ENCODE peak calls at places on chromosomes 1 and 21, in nine cellular contexts. R is GM12878, U is Panc1, I is SK-N-SH, N is GM23338, A is K562, W is A549, Q is HepG2, G is HCT116. Z is an unnamed sample.

GRCh38 chr1:201785291-201785690 is 43.7 kb upstream of the IPO9 start:
- DNase-seq in Q (no peak), W (no peak), I (no peak), N (no peak), G (no peak), R (no peak), U (no peak), A (no peak), Z (no peak)

GRCh38 chr21:43726686-43727570 is 8.0 kb downstream of the PDXK start:
- DNase-seq in G (no peak), A (no peak), R (no peak), N (no peak), U (no peak), Q (no peak), W (peak), I (no peak), Z (peak)

GRCh38 chr1:58883037-58883887 is 99.4 kb upstream of the JUN start:
- DNase-seq in G (peak), Q (peak), R (no peak), U (peak), A (peak), I (no peak), N (peak), W (peak), Z (peak)

GRCh38 chr1:222127096-222127495 is 385.2 kb upstream of the DUSP10 start:
- DNase-seq in R (no peak), W (no peak), N (no peak), I (no peak), Q (no peak), U (no peak), A (no peak), G (no peak), Z (no peak)

GRCh38 chr1:205633421-205633976 is 1.7 kb upstream of the ELK4 start:
- DNase-seq in A (no peak), R (no peak), I (no peak), G (no peak), N (no peak), W (no peak), Q (no peak), U (no peak), Z (no peak)

GRCh38 chr1:179262183-179262582 is 31.4 kb upstream of the SOAT1 start:
- DNase-seq in W (no peak), G (no peak), N (no peak), R (no peak), Q (no peak), I (no peak), U (no peak), A (no peak), Z (no peak)

GRCh38 chr1:30525980-30526651 is 197.3 kb downstream of the MATN1 start:
- DNase-seq in W (peak), Q (peak), A (no peak), N (no peak), R (no peak), I (no peak), G (peak), U (no peak), Z (no peak)

GRCh38 chr1:174114788-174115448 is 44.4 kb upstream of the RABGAP1L start:
- DNase-seq in N (peak), G (peak), W (peak), I (peak), R (no peak), Q (peak), U (peak), A (peak), Z (peak)

GRCh38 chr1:44012941-44013609 is 18.2 kb downstream of the SLC6A9 start:
- DNase-seq in Q (no peak), N (no peak), G (no peak), R (no peak), A (no peak), I (no peak), W (no peak), U (no peak), Z (peak)

GRCh38 chr1:100921110-100921706 is 25.3 kb downstream of the SLC30A7 start:
- DNase-seq in N (peak), A (peak), W (peak), R (no peak), Q (peak), G (peak), I (peak), U (peak), Z (peak)

GRCh38 chr1:33246171-33246570 is 10.1 kb upstream of the ZNF362 start:
- DNase-seq in A (no peak), W (no peak), I (no peak), U (no peak), Q (no peak), N (no peak), R (no peak), G (no peak), Z (no peak)

GRCh38 chr1:117147856-117148588 is 26.5 kb upstream of the TRIM45 start:
- DNase-seq in G (no peak), N (no peak), I (no peak), R (no peak), A (no peak), U (no peak), W (peak), Q (no peak), Z (no peak)

GRCh38 chr21:41953831-41954653 is at the start of gene C2CD2:
- DNase-seq in R (no peak), Q (peak), W (peak), I (peak), A (peak), U (no peak), G (no peak), N (peak), Z (peak)

GRCh38 chr1:8844421-8845063 is 27.1 kb upstream of the RERE start:
- DNase-seq in W (no peak), U (no peak), N (no peak), R (no peak), Q (no peak), I (peak), A (no peak), G (no peak), Z (no peak)

GRCh38 chr1:178417858-178418257 is 78.9 kb downstream of the CLEC20A start:
- DNase-seq in U (peak), R (no peak), W (peak), N (no peak), Q (peak), I (no peak), G (peak), A (no peak), Z (no peak)

GRCh38 chr21:43331962-43332458 is 94.9 kb downstream of the SIK1 start:
- DNase-seq in G (no peak), U (no peak), I (no peak), W (peak), N (no peak), Q (no peak), A (no peak), R (no peak), Z (no peak)

GRCh38 chr1:46343705-46344104 is 3.1 kb downstream of the NSUN4 start:
- DNase-seq in R (no peak), W (no peak), Q (no peak), G (no peak), I (no peak), U (no peak), N (no peak), A (no peak), Z (no peak)

GRCh38 chr1:46342677-46343350 is 2.2 kb downstream of the NSUN4 start:
- DNase-seq in Q (no peak), U (no peak), N (no peak), R (no peak), W (no peak), G (no peak), I (no peak), A (no peak), Z (no peak)

GRCh38 chr1:46343351-46343695 is 2.7 kb downstream of the NSUN4 start:
- DNase-seq in G (no peak), R (no peak), Q (no peak), I (no peak), A (no peak), W (no peak), U (no peak), N (no peak), Z (no peak)

GRCh38 chr1:46341222-46342083 is 846 bp downstream of the NSUN4 start:
- DNase-seq in W (no peak), Q (no peak), U (no peak), N (no peak), R (no peak), I (no peak), G (no peak), A (peak), Z (no peak)

DNA sequence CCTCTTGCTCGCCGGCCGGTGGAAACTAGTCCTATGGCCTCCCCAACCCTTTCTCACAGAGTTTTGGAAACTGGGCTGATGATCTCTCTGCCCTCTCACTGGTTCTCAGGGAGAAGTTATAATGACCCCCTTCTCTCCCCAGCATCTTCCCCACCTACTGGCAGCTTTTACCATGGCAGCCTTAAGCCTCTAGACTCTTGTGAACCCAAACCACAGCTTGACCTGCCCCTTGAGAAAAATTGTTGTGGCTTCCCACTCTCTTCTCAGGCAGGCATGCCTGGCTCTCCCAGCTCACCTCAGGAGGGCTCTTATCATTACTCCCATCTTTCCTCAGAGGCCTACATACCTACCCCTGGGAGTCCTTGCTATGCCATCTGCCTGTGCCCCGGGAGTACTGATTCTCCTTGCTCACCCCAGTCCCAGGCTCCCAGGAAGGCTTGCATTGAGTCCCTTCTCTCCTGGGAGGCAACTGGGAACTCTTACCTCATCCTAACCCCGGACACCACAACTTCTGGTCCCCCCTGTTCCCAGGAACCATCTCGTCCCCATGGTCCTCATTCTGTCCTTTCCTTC is 1.6 kb downstream of the NSUN4 start:
- DNase-seq in U (no peak), G (no peak), A (peak), N (peak), Q (no peak), R (peak), W (peak), I (peak), Z (peak)
- TF ChIP-seq REST in U (no peak), G (no peak), A (no peak), N (no peak), Q (no peak), R (no peak), W (no peak), I (no peak), Z (no peak)

GRCh38 chr1:243471026-243471685 is 215.3 kb downstream of the SDCCAG8 start:
- DNase-seq in I (no peak), U (no peak), W (no peak), R (no peak), G (no peak), A (no peak), Q (no peak), N (no peak), Z (no peak)
- TF ChIP-seq REST in I (no peak), U (no peak), W (no peak), R (no peak), G (no peak), A (no peak), Q (no peak), N (no peak), Z (no peak)

GRCh38 chr1:37031871-37032270 is 2.4 kb downstream of the GRIK3 start:
- DNase-seq in R (no peak), Q (no peak), I (no peak), W (no peak), U (no peak), N (no peak), A (no peak), G (no peak), Z (no peak)
- TF ChIP-seq REST in R (no peak), Q (no peak), I (no peak), W (no peak), U (no peak), N (no peak), A (no peak), G (no peak), Z (no peak)

DNA sequence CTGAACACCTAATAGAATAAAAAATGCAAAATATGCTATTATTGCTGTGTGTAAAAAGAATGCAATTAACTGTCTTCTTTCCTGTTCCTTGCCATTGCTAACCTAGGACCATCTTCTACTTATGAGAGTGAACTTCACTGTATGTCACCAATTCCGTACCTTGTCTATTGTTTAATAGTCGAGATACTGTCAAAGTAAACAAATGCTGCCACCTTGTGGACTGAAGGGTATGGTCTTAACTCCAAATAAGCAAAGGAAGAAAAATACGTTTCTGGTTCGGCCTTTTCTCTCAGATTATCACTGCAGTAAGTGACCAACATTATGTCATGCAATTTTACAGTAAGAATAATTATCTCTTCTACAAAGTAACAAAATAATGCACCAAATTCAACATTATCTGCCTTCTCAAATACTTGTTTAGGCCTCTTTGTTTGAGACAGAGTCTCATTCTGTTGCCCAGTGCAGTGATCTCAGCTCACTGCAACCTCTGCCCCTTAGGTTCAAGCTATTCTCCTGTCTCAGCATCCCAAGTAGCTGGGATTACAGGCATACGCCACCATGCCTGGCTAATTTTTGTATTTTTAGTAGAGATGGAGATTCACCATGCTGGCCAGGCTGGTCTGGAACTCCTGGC is 133.4 kb downstream of the COP1 start:
- DNase-seq in N (peak), R (peak), W (peak), U (peak), Q (peak), I (peak), A (peak), G (peak), Z (peak)
- TF ChIP-seq REST in N (no peak), R (no peak), W (no peak), U (no peak), Q (no peak), I (no peak), A (no peak), G (no peak), Z (no peak)

GRCh38 chr1:183912265-183912886 is 107.5 kb downstream of the RGL1 start:
- DNase-seq in G (no peak), A (no peak), I (no peak), U (no peak), Q (no peak), W (no peak), N (no peak), R (peak), Z (no peak)

GRCh38 chr1:183913556-183913955 is 108.6 kb downstream of the RGL1 start:
- DNase-seq in U (no peak), W (no peak), Q (no peak), G (no peak), A (no peak), N (no peak), I (no peak), R (no peak), Z (no peak)

GRCh38 chr1:183915634-183916510 is 111.0 kb downstream of the RGL1 start:
- DNase-seq in G (peak), N (peak), W (peak), I (peak), A (peak), Q (peak), R (peak), U (peak), Z (peak)

GRCh38 chr1:183914891-183915290 is 110.0 kb downstream of the RGL1 start:
- DNase-seq in A (no peak), G (no peak), Q (no peak), W (no peak), I (no peak), U (no peak), R (no peak), N (no peak), Z (no peak)

GRCh38 chr1:183914283-183914682 is 109.4 kb downstream of the RGL1 start:
- DNase-seq in A (no peak), W (no peak), U (no peak), I (no peak), N (no peak), G (no peak), Q (no peak), R (no peak), Z (no peak)
- TF ChIP-seq REST in A (no peak), W (no peak), U (no peak), I (no peak), N (no peak), G (no peak), Q (no peak), R (no peak), Z (no peak)

Z was measured in HL-60.